ENCODE peak calls at places on chromosome 3, in nine cellular contexts. B is psoas muscle, W is stomach, Q is epithelial cell of esophagus, D is uterus, I is GM12865, L is lower lobe of right lung, K is AG09319, E is foreskin fibroblast. J is an unnamed sample.
A peak's percentile ranks its signal among the peaks of the same experiment; 100 is the strongest.

GRCh38 chr3:179148446-179149238 is 485 bp downstream of the PIK3CA start:
- DNase-seq in B (peak; percentile 78), W (peak; percentile 54), Q (peak; percentile 69), D (peak; percentile 52), I (peak; percentile 58), L (peak; percentile 67), K (no peak), E (peak; percentile 70), J (peak; percentile 67)

GRCh38 chr3:178777718-178778411 is 241.6 kb downstream of the KCNMB2 start:
- DNase-seq in B (no peak), W (no peak), Q (peak; percentile 96), D (no peak), I (peak; percentile 53), L (no peak), K (no peak), E (peak; percentile 70), J (no peak)

GRCh38 chr3:30567139-30567753 is 39.2 kb upstream of the TGFBR2 start:
- DNase-seq in B (no peak), W (no peak), Q (no peak), D (no peak), I (no peak), L (no peak), K (no peak), E (no peak), J (no peak)

GRCh38 chr3:42099020-42099765 is 8.0 kb downstream of the TRAK1 start:
- DNase-seq in B (no peak), W (no peak), Q (no peak), D (no peak), I (no peak), L (no peak), K (no peak), E (no peak), J (no peak)

GRCh38 chr3:45666729-45667440 is 22.3 kb upstream of the SACM1L start:
- DNase-seq in B (no peak), W (no peak), Q (peak; percentile 50), D (no peak), I (no peak), L (no peak), K (no peak), E (peak; percentile 80), J (no peak)

GRCh38 chr3:55675478-55675877 is 188.4 kb upstream of the WNT5A start:
- DNase-seq in B (no peak), W (no peak), Q (no peak), D (no peak), I (peak; percentile 96), L (no peak), K (no peak), E (no peak), J (no peak)

GRCh38 chr3:4421121-4421520 is 45.9 kb downstream of the SUMF1 start:
- DNase-seq in B (no peak), W (no peak), Q (peak; percentile 89), D (no peak), I (peak; percentile 48), L (no peak), K (no peak), E (peak; percentile 79), J (no peak)

GRCh38 chr3:100395674-100396073 is 5.2 kb downstream of the TOMM70 start:
- DNase-seq in B (no peak), W (no peak), Q (no peak), D (no peak), I (no peak), L (no peak), K (no peak), E (no peak), J (no peak)

GRCh38 chr3:99855900-99856299 is 38.2 kb downstream of the CMSS1 start:
- DNase-seq in B (no peak), W (no peak), Q (no peak), D (no peak), I (no peak), L (no peak), K (no peak), E (no peak), J (no peak)

GRCh38 chr3:4834403-4834866 is 144.8 kb upstream of the BHLHE40 start:
- DNase-seq in B (no peak), W (peak; percentile 45), Q (no peak), D (no peak), I (peak; percentile 73), L (peak; percentile 63), K (no peak), E (no peak), J (no peak)

GRCh38 chr3:40254898-40255297 is 54.6 kb upstream of the EIF1B start:
- DNase-seq in B (no peak), W (no peak), Q (no peak), D (no peak), I (no peak), L (no peak), K (no peak), E (no peak), J (no peak)

GRCh38 chr3:14204605-14205284 is 26.1 kb downstream of the LSM3 start:
- DNase-seq in B (no peak), W (no peak), Q (no peak), D (no peak), I (no peak), L (no peak), K (no peak), E (peak; percentile 75), J (no peak)

GRCh38 chr3:50221413-50222168 is 14.4 kb upstream of the GNAI2 start:
- DNase-seq in B (no peak), W (no peak), Q (no peak), D (no peak), I (no peak), L (no peak), K (no peak), E (no peak), J (no peak)
- TF ChIP-seq CTCF in B (no peak), W (no peak), Q (no peak), D (no peak), I (no peak), L (no peak), K (no peak), E (no peak), J (no peak)

DNA sequence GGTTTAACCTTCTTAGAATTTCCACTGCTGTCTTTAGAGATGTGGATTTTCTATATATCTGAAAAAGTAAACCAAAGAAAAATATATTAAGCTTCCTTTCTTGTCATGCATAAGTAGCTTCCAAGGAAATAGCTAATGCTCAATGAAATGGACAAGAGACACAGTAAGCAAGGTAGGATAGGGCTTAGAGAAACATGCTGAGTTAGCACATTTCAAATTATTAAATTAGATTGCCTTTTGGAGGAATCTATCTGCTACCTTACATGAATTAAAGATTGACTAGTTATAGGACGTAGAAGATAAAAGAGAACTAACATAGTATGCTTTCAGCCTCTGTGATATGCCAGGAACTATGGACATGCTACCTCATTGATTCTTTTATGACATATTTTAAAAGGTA is 824.6 kb downstream of the TUSC7 start:
- DNase-seq in B (no peak), W (no peak), Q (no peak), D (no peak), I (no peak), L (no peak), K (no peak), E (no peak), J (no peak)
- TF ChIP-seq CTCF in B (no peak), W (no peak), Q (no peak), D (no peak), I (no peak), L (no peak), K (no peak), E (no peak), J (no peak)

GRCh38 chr3:63364495-63364894 is 86.4 kb downstream of the SYNPR start:
- DNase-seq in B (no peak), W (no peak), Q (peak; percentile 67), D (no peak), I (no peak), L (no peak), K (no peak), E (peak; percentile 75), J (no peak)

GRCh38 chr3:63370094-63370493 is 92.0 kb downstream of the SYNPR start:
- DNase-seq in B (no peak), W (no peak), Q (no peak), D (no peak), I (no peak), L (no peak), K (no peak), E (no peak), J (no peak)

GRCh38 chr3:63364909-63365308 is 86.8 kb downstream of the SYNPR start:
- DNase-seq in B (no peak), W (no peak), Q (no peak), D (no peak), I (no peak), L (no peak), K (no peak), E (no peak), J (no peak)
- TF ChIP-seq CTCF in B (peak; percentile 5), W (peak; percentile 23), Q (peak; percentile 39), D (no peak), I (no peak), L (no peak), K (peak; percentile 3), E (no peak), J (no peak)

GRCh38 chr3:181943285-181943684 is 231.6 kb downstream of the SOX2 start:
- DNase-seq in B (no peak), W (no peak), Q (no peak), D (no peak), I (no peak), L (no peak), K (no peak), E (no peak), J (no peak)

GRCh38 chr3:181952221-181952620 is 240.5 kb downstream of the SOX2 start:
- DNase-seq in B (no peak), W (no peak), Q (peak; percentile 22), D (no peak), I (no peak), L (no peak), K (no peak), E (no peak), J (no peak)

GRCh38 chr3:181947606-181948005 is 235.9 kb downstream of the SOX2 start:
- DNase-seq in B (no peak), W (no peak), Q (no peak), D (no peak), I (no peak), L (no peak), K (no peak), E (no peak), J (no peak)

GRCh38 chr3:181948286-181948685 is 236.6 kb downstream of the SOX2 start:
- DNase-seq in B (no peak), W (no peak), Q (peak; percentile 64), D (no peak), I (no peak), L (no peak), K (no peak), E (no peak), J (no peak)
- TF ChIP-seq CTCF in B (no peak), W (peak; percentile 27), Q (peak; percentile 93), D (no peak), I (no peak), L (no peak), K (no peak), E (no peak), J (no peak)

GRCh38 chr3:51637941-51638471 is 33.0 kb upstream of the TEX264 start:
- DNase-seq in B (no peak), W (peak; percentile 44), Q (peak; percentile 85), D (no peak), I (peak; percentile 75), L (no peak), K (peak; percentile 25), E (peak; percentile 73), J (no peak)

GRCh38 chr3:51637144-51637940 is 33.7 kb upstream of the TEX264 start:
- DNase-seq in B (no peak), W (no peak), Q (peak; percentile 69), D (no peak), I (no peak), L (no peak), K (no peak), E (no peak), J (no peak)

GRCh38 chr3:51646091-51646490 is 25.0 kb upstream of the TEX264 start:
- DNase-seq in B (no peak), W (no peak), Q (no peak), D (no peak), I (no peak), L (no peak), K (no peak), E (no peak), J (no peak)

GRCh38 chr3:51642462-51642861 is 28.6 kb upstream of the TEX264 start:
- DNase-seq in B (no peak), W (no peak), Q (no peak), D (no peak), I (no peak), L (no peak), K (no peak), E (peak; percentile 36), J (no peak)
- TF ChIP-seq CTCF in B (no peak), W (no peak), Q (peak; percentile 34), D (no peak), I (peak; percentile 8), L (no peak), K (peak; percentile 16), E (peak; percentile 26), J (no peak)

J was measured in activated B cell treated with CpG ODN at 0.5 μM for 24 hours.